ENCODE peak calls at places on chromosomes 1 and 21, in seven cellular contexts. B is NCI-H2171 treated with DMSO at 0.1 percent for 48 hours; L is hypothalamus; I is CD8-positive, alpha-beta T cell; Z is Calu3; K is frontal cortex; U is NCI-H1105 treated with DMSO at 0.1 percent for 48 hours. D is an unnamed sample.

GRCh38 chr1:52238474-52238873 is 96.6 kb downstream of the ZFYVE9 start:
- DNase-seq in B (no peak), Z (no peak), I (no peak), K (no peak), U (no peak), L (no peak), D (no peak)

GRCh38 chr1:119091618-119092017 is 48.8 kb downstream of the WARS2 start:
- DNase-seq in L (no peak), Z (no peak), B (no peak), U (no peak), I (no peak), K (no peak), D (peak)

GRCh38 chr1:208177656-208178055 is 66.5 kb downstream of the PLXNA2 start:
- DNase-seq in B (no peak), L (no peak), U (peak), K (no peak), I (no peak), Z (no peak), D (no peak)

GRCh38 chr1:46415514-46415913 is 21.4 kb downstream of the FAAH start:
- DNase-seq in Z (no peak), K (no peak), I (no peak), L (no peak), B (no peak), U (no peak), D (no peak)

GRCh38 chr1:229572286-229572685 is 13.8 kb upstream of the ABCB10 start:
- DNase-seq in B (peak), U (peak), Z (no peak), L (no peak), I (no peak), K (no peak), D (no peak)

GRCh38 chr1:61080408-61081134 is 1.8 kb upstream of the NFIA start:
- DNase-seq in B (peak), U (no peak), L (no peak), I (no peak), K (no peak), Z (no peak), D (no peak)

GRCh38 chr1:51948491-51948915 is 42.0 kb downstream of the RAB3B start:
- DNase-seq in K (no peak), L (no peak), U (peak), Z (no peak), B (peak), I (no peak), D (no peak)

GRCh38 chr1:26384076-26384475 is 11.5 kb upstream of the ZNF683 start:
- DNase-seq in Z (no peak), B (no peak), U (no peak), L (no peak), I (no peak), K (no peak), D (no peak)

GRCh38 chr1:236394016-236394481 is at the start of gene EDARADD:
- DNase-seq in Z (no peak), B (no peak), K (no peak), L (no peak), I (no peak), U (no peak), D (no peak)

GRCh38 chr1:179001451-179001850 is 24.2 kb upstream of the FAM20B start:
- DNase-seq in I (no peak), Z (no peak), K (no peak), L (no peak), U (no peak), B (no peak), D (no peak)

GRCh38 chr1:23466423-23466989 is 17.5 kb downstream of the ASAP3 start:
- DNase-seq in B (no peak), U (no peak), K (peak), I (no peak), Z (no peak), L (peak), D (no peak)

GRCh38 chr1:178664278-178664677 is 60.8 kb upstream of the RALGPS2 start:
- DNase-seq in L (no peak), Z (no peak), K (no peak), I (no peak), U (no peak), B (no peak), D (no peak)

GRCh38 chr1:147334292-147334691 is 91.8 kb downstream of the CHD1L start:
- DNase-seq in U (peak), Z (no peak), L (no peak), B (peak), K (no peak), I (no peak), D (no peak)

GRCh38 chr1:199691540-199691939 is 336.0 kb upstream of the NR5A2 start:
- DNase-seq in U (no peak), Z (peak), I (no peak), B (no peak), K (no peak), L (no peak), D (no peak)

GRCh38 chr1:52041551-52042185 is 8.1 kb upstream of the KTI12 start:
- DNase-seq in U (no peak), B (no peak), K (no peak), I (no peak), Z (no peak), L (no peak), D (no peak)

GRCh38 chr21:45603481-45603880 is 40.0 kb upstream of the PCBP3 start:
- DNase-seq in B (no peak), Z (no peak), L (no peak), I (no peak), K (no peak), U (no peak), D (no peak)

GRCh38 chr1:2358651-2359640 is 32.4 kb downstream of the MORN1 start:
- DNase-seq in B (no peak), L (no peak), Z (no peak), I (peak), K (no peak), U (no peak), D (peak)

GRCh38 chr1:224851210-224851849 is 78.1 kb upstream of the DNAH14 start:
- DNase-seq in I (peak), Z (peak), B (peak), L (peak), U (peak), K (peak), D (peak)

GRCh38 chr21:25501996-25502665 is 105.2 kb downstream of the MRPL39 start:
- DNase-seq in B (no peak), Z (no peak), K (no peak), U (no peak), I (no peak), L (no peak), D (no peak)

GRCh38 chr21:18646114-18646513 is 242.5 kb upstream of the TMPRSS15 start:
- DNase-seq in B (no peak), L (no peak), I (no peak), Z (no peak), K (no peak), U (no peak), D (no peak)

GRCh38 chr1:147579532-147580199 is 38.4 kb downstream of the BCL9 start:
- DNase-seq in I (no peak), Z (peak), K (no peak), U (no peak), L (no peak), B (no peak), D (peak)

GRCh38 chr1:94270801-94271203 is 33.4 kb upstream of the ARHGAP29 start:
- DNase-seq in Z (no peak), I (no peak), U (no peak), B (no peak), L (no peak), K (no peak), D (no peak)

GRCh38 chr1:46401964-46402626 is 8.0 kb downstream of the FAAH start:
- DNase-seq in B (peak), L (peak), K (peak), U (peak), Z (peak), I (no peak), D (no peak)

GRCh38 chr1:184487561-184488200 is 100.9 kb downstream of the C1orf21 start:
- DNase-seq in L (no peak), I (no peak), B (no peak), K (no peak), U (no peak), Z (no peak), D (no peak)

GRCh38 chr1:26177182-26177684 is at the start of gene CNKSR1:
- DNase-seq in Z (peak), L (no peak), K (no peak), U (no peak), I (no peak), B (no peak), D (no peak)

GRCh38 chr1:25562101-25562927 is 18.9 kb downstream of the LDLRAP1 start:
- DNase-seq in Z (no peak), U (peak), L (no peak), B (no peak), K (no peak), I (peak), D (no peak)

D was measured in nephron progenitor cell.